ENCODE peak calls at places on chromosomes 4 and X, in five cellular contexts. One of them, this sample, is unnamed.

GRCh38 chr4:147488551-147488950 is 7.7 kb downstream of the EDNRA start:
- DNase-seq in astrocyte of the cerebellum: no peak
- DNase-seq in GM12865: no peak
- DNase-seq in neuronal stem cell: no peak
- DNase-seq in NCI-H1694: no peak
- DNase-seq in this sample: no peak

GRCh38 chr4:38106301-38106700 is 146.1 kb downstream of the PTTG2 start:
- DNase-seq in astrocyte of the cerebellum: no peak
- DNase-seq in GM12865: no peak
- DNase-seq in neuronal stem cell: no peak
- DNase-seq in NCI-H1694: no peak
- DNase-seq in this sample: no peak

GRCh38 chrX:1385824-1386223 is 6.1 kb downstream of the SLC25A6 start:
- DNase-seq in astrocyte of the cerebellum: no peak
- DNase-seq in GM12865: no peak
- DNase-seq in neuronal stem cell: no peak
- DNase-seq in NCI-H1694: no peak
- DNase-seq in this sample: no peak

GRCh38 chrX:153539979-153540358 is 22.5 kb downstream of the ATP2B3 start:
- DNase-seq in astrocyte of the cerebellum: no peak
- DNase-seq in GM12865: no peak
- DNase-seq in neuronal stem cell: no peak
- DNase-seq in NCI-H1694: no peak
- DNase-seq in this sample: no peak

GRCh38 chr4:8306511-8307021 is 37.0 kb downstream of the HTRA3 start:
- DNase-seq in astrocyte of the cerebellum: no peak
- DNase-seq in GM12865: no peak
- DNase-seq in neuronal stem cell: no peak
- DNase-seq in NCI-H1694: no peak
- DNase-seq in this sample: no peak

GRCh38 chrX:154731203-154731602 is 19.7 kb downstream of the GAB3 start:
- DNase-seq in astrocyte of the cerebellum: no peak
- DNase-seq in GM12865: no peak
- DNase-seq in neuronal stem cell: no peak
- DNase-seq in NCI-H1694: no peak
- DNase-seq in this sample: no peak

GRCh38 chr4:30283336-30283735 is 436.8 kb upstream of the PCDH7 start:
- DNase-seq in astrocyte of the cerebellum: no peak
- DNase-seq in GM12865: no peak
- DNase-seq in neuronal stem cell: no peak
- DNase-seq in NCI-H1694: no peak
- DNase-seq in this sample: no peak

GRCh38 chr4:56977321-56978012 is at the start of gene NOA1:
- DNase-seq in astrocyte of the cerebellum: peak
- DNase-seq in GM12865: peak
- DNase-seq in neuronal stem cell: peak
- DNase-seq in NCI-H1694: peak
- DNase-seq in this sample: peak